ENCODE peak calls at places on chromosomes 2 and 18, in five cellular contexts. One of them, this sample, is unnamed. For H3K4me1 and H3K9me3, the result is how much of the 10 kb centered on the place peaks cover.

GRCh38 chr2:72972744-72973535 is 55.6 kb downstream of the EMX1 start:
- DNase-seq in testis: no peak
- DNase-seq in right lobe of liver: no peak
- DNase-seq in adrenal gland: no peak
- DNase-seq in transverse colon: no peak
- DNase-seq in this sample: no peak

GRCh38 chr2:232111551-232111950 is 150.0 kb downstream of the DIS3L2 start:
- DNase-seq in testis: no peak
- DNase-seq in right lobe of liver: no peak
- DNase-seq in adrenal gland: no peak
- DNase-seq in transverse colon: no peak
- DNase-seq in this sample: no peak

GRCh38 chr2:233354971-233355574 is 779 bp downstream of the DGKD start:
- DNase-seq in testis: peak
- DNase-seq in right lobe of liver: peak
- DNase-seq in adrenal gland: peak
- DNase-seq in transverse colon: peak
- DNase-seq in this sample: no peak

GRCh38 chr2:203025592-203025991 is 10.9 kb downstream of the NBEAL1 start:
- DNase-seq in testis: no peak
- DNase-seq in right lobe of liver: no peak
- DNase-seq in adrenal gland: no peak
- DNase-seq in transverse colon: no peak
- DNase-seq in this sample: no peak

GRCh38 chr2:7449287-7449686 is 532.1 kb downstream of the RNF144A start:
- DNase-seq in testis: no peak
- DNase-seq in right lobe of liver: no peak
- DNase-seq in adrenal gland: no peak
- DNase-seq in transverse colon: no peak
- DNase-seq in this sample: no peak

GRCh38 chr2:109558076-109558882 is 55.5 kb downstream of the SEPTIN10 start:
- DNase-seq in testis: no peak
- DNase-seq in right lobe of liver: no peak
- DNase-seq in adrenal gland: no peak
- DNase-seq in transverse colon: peak
- DNase-seq in this sample: peak

GRCh38 chr18:36298113-36298701 is 694 bp downstream of the FHOD3 start:
- DNase-seq in testis: no peak
- DNase-seq in right lobe of liver: no peak
- DNase-seq in adrenal gland: no peak
- DNase-seq in transverse colon: no peak
- DNase-seq in this sample: no peak

GRCh38 chr2:54675738-54676137 is 47.7 kb upstream of the EML6 start:
- DNase-seq in testis: no peak
- DNase-seq in right lobe of liver: no peak
- DNase-seq in adrenal gland: peak
- DNase-seq in transverse colon: no peak
- DNase-seq in this sample: no peak

GRCh38 chr2:58796239-58796638 is 555.1 kb upstream of the FANCL start:
- DNase-seq in testis: no peak
- DNase-seq in right lobe of liver: no peak
- DNase-seq in adrenal gland: no peak
- DNase-seq in transverse colon: no peak
- DNase-seq in this sample: no peak

GRCh38 chr2:16211341-16211740 is 271.0 kb downstream of the MYCN start:
- DNase-seq in testis: no peak
- DNase-seq in right lobe of liver: no peak
- DNase-seq in adrenal gland: no peak
- DNase-seq in transverse colon: no peak
- DNase-seq in this sample: no peak

GRCh38 chr2:85604568-85605339 is 2.3 kb upstream of the TMEM150A start:
- DNase-seq in testis: no peak
- DNase-seq in right lobe of liver: no peak
- DNase-seq in adrenal gland: no peak
- DNase-seq in transverse colon: no peak
- DNase-seq in this sample: no peak

GRCh38 chr2:236054125-236054524 is 114.1 kb downstream of the GBX2 start:
- DNase-seq in testis: no peak
- DNase-seq in right lobe of liver: no peak
- DNase-seq in adrenal gland: no peak
- DNase-seq in transverse colon: no peak
- DNase-seq in this sample: no peak

GRCh38 chr2:118050386-118050785 is 36.5 kb upstream of the CCDC93 start:
- DNase-seq in testis: no peak
- DNase-seq in right lobe of liver: no peak
- DNase-seq in adrenal gland: no peak
- DNase-seq in transverse colon: no peak
- DNase-seq in this sample: no peak

GRCh38 chr2:60553992-60554648 is 666 bp upstream of the BCL11A start:
- DNase-seq in testis: no peak
- DNase-seq in right lobe of liver: peak
- DNase-seq in adrenal gland: no peak
- DNase-seq in transverse colon: peak
- DNase-seq in this sample: no peak

GRCh38 chr2:8125741-8126691 is 555.8 kb upstream of the ID2 start:
- DNase-seq in testis: peak
- DNase-seq in right lobe of liver: peak
- DNase-seq in adrenal gland: peak
- DNase-seq in transverse colon: no peak
- DNase-seq in this sample: no peak

GRCh38 chr2:62934501-62934900 is 116.1 kb upstream of the OTX1 start:
- DNase-seq in testis: no peak
- DNase-seq in right lobe of liver: no peak
- DNase-seq in adrenal gland: no peak
- DNase-seq in transverse colon: no peak
- DNase-seq in this sample: no peak

GRCh38 chr2:136411946-136412345 is 294.0 kb upstream of the CXCR4 start:
- DNase-seq in testis: no peak
- DNase-seq in right lobe of liver: no peak
- DNase-seq in adrenal gland: no peak
- DNase-seq in transverse colon: no peak
- DNase-seq in this sample: no peak

GRCh38 chr2:240289701-240290431 is 145.6 kb upstream of the GPC1 start:
- DNase-seq in testis: no peak
- DNase-seq in right lobe of liver: no peak
- DNase-seq in adrenal gland: no peak
- DNase-seq in transverse colon: no peak
- DNase-seq in this sample: no peak

GRCh38 chr2:15984367-15985255 is 44.3 kb downstream of the MYCN start:
- DNase-seq in testis: peak
- DNase-seq in right lobe of liver: no peak
- DNase-seq in adrenal gland: no peak
- DNase-seq in transverse colon: no peak
- DNase-seq in this sample: no peak

GRCh38 chr18:58140366-58141325 is 96.6 kb downstream of the NEDD4L start:
- DNase-seq in testis: peak
- DNase-seq in right lobe of liver: no peak
- DNase-seq in adrenal gland: peak
- DNase-seq in transverse colon: no peak
- DNase-seq in this sample: no peak

GRCh38 chr2:196213252-196213651 is 41.9 kb upstream of the STK17B start:
- DNase-seq in testis: no peak
- DNase-seq in right lobe of liver: no peak
- DNase-seq in adrenal gland: no peak
- DNase-seq in transverse colon: no peak
- DNase-seq in this sample: no peak

GRCh38 chr2:160075171-160075570 is 12.8 kb upstream of the PLA2R1 start:
- DNase-seq in testis: no peak
- DNase-seq in right lobe of liver: no peak
- DNase-seq in adrenal gland: no peak
- DNase-seq in transverse colon: no peak
- DNase-seq in this sample: no peak

GRCh38 chr2:1804251-1804855 is 60.0 kb upstream of the PXDN start:
- DNase-seq in testis: no peak
- DNase-seq in right lobe of liver: no peak
- DNase-seq in adrenal gland: no peak
- DNase-seq in transverse colon: no peak
- DNase-seq in this sample: no peak

GRCh38 chr2:218209078-218209477 is 7.9 kb upstream of the ARPC2 start:
- DNase-seq in testis: no peak
- DNase-seq in right lobe of liver: no peak
- DNase-seq in adrenal gland: no peak
- DNase-seq in transverse colon: no peak
- DNase-seq in this sample: no peak

GRCh38 chr2:10903861-10904210 is 7.9 kb upstream of the KCNF1 start:
- DNase-seq in testis: no peak
- DNase-seq in right lobe of liver: no peak
- DNase-seq in adrenal gland: no peak
- DNase-seq in transverse colon: no peak
- DNase-seq in this sample: no peak

GRCh38 chr2:108365656-108366055 is 12.1 kb upstream of the SULT1C4 start:
- DNase-seq in testis: no peak
- DNase-seq in right lobe of liver: no peak
- DNase-seq in adrenal gland: no peak
- DNase-seq in transverse colon: no peak
- DNase-seq in this sample: no peak
- H3K4me1 ChIP-seq in testis: under half
- H3K4me1 ChIP-seq in right lobe of liver: under half
- H3K4me1 ChIP-seq in adrenal gland: under half
- H3K4me1 ChIP-seq in transverse colon: under half
- H3K4me1 ChIP-seq in this sample: under half

GRCh38 chr2:96147593-96148201 is 2.5 kb upstream of the DUSP2 start:
- DNase-seq in testis: no peak
- DNase-seq in right lobe of liver: no peak
- DNase-seq in adrenal gland: no peak
- DNase-seq in transverse colon: peak
- DNase-seq in this sample: no peak

GRCh38 chr2:96145028-96145939 is at the start of gene DUSP2:
- DNase-seq in testis: peak
- DNase-seq in right lobe of liver: peak
- DNase-seq in adrenal gland: peak
- DNase-seq in transverse colon: peak
- DNase-seq in this sample: peak

GRCh38 chr2:96144481-96145027 is 686 bp downstream of the DUSP2 start:
- DNase-seq in testis: no peak
- DNase-seq in right lobe of liver: peak
- DNase-seq in adrenal gland: no peak
- DNase-seq in transverse colon: peak
- DNase-seq in this sample: no peak

GRCh38 chr2:96146881-96147592 is 1.8 kb upstream of the DUSP2 start:
- DNase-seq in testis: no peak
- DNase-seq in right lobe of liver: peak
- DNase-seq in adrenal gland: peak
- DNase-seq in transverse colon: peak
- DNase-seq in this sample: peak

GRCh38 chr2:96146151-96146880 is 1.1 kb upstream of the DUSP2 start:
- DNase-seq in testis: peak
- DNase-seq in right lobe of liver: peak
- DNase-seq in adrenal gland: peak
- DNase-seq in transverse colon: peak
- DNase-seq in this sample: no peak
- TF ChIP-seq POLR2A in testis: no peak
- TF ChIP-seq POLR2A in right lobe of liver: peak
- TF ChIP-seq POLR2A in adrenal gland: no peak
- TF ChIP-seq POLR2A in transverse colon: no peak
- TF ChIP-seq POLR2A in this sample: no peak

DNA sequence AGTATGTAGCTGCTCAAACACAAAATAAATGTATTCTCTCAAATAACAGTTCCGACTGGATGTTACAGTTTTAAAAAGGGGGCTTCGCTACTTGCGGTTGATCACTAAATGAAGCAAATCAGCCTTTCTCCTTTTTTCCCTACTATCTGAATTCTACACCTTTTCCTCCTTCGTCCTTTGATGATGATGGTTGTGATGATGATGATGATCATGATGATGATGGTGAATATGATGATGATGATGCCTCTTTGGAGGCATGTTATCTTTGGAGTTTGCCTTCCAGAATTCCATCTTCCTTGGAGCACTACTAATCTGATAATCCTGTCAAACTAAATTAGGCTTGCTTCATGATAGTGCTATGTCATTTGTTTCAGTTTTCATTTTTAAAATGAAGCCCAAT is 1073.3 kb downstream of the SOCS6 start:
- DNase-seq in testis: no peak
- DNase-seq in right lobe of liver: no peak
- DNase-seq in adrenal gland: no peak
- DNase-seq in transverse colon: no peak
- DNase-seq in this sample: no peak
- H3K9me3 ChIP-seq in testis: under half
- H3K9me3 ChIP-seq in right lobe of liver: under half
- H3K9me3 ChIP-seq in adrenal gland: under half
- H3K9me3 ChIP-seq in transverse colon: under half
- H3K9me3 ChIP-seq in this sample: under half

DNA sequence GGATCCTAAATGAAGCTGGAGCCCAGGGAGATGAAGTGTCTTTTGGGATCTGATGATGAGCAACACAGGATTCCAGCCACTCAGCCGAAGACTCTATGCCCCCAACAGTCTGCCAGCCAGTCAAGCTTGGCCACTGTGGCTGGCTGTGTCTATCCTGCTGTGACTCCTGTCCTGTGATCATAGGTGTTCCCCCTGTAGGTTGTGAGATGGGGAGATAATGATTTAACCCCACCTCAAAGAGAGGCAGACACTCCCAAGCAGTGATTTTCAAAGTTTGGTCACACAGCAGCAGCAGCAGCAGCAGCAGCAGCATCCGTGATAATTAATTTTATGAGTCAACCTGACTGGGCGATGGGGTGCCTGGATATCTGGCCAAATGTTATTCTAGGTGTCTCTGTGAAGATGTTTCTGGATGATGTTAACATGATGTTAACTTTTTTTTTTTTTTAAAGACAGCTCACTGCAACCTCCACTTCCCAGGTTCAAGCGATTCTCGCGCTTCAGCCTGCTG is 21.4 kb upstream of the RHOB start:
- DNase-seq in testis: no peak
- DNase-seq in right lobe of liver: no peak
- DNase-seq in adrenal gland: no peak
- DNase-seq in transverse colon: peak
- DNase-seq in this sample: no peak
- H3K4me1 ChIP-seq in testis: under half
- H3K4me1 ChIP-seq in right lobe of liver: under half
- H3K4me1 ChIP-seq in adrenal gland: under half
- H3K4me1 ChIP-seq in transverse colon: half or more
- H3K4me1 ChIP-seq in this sample: under half

DNA sequence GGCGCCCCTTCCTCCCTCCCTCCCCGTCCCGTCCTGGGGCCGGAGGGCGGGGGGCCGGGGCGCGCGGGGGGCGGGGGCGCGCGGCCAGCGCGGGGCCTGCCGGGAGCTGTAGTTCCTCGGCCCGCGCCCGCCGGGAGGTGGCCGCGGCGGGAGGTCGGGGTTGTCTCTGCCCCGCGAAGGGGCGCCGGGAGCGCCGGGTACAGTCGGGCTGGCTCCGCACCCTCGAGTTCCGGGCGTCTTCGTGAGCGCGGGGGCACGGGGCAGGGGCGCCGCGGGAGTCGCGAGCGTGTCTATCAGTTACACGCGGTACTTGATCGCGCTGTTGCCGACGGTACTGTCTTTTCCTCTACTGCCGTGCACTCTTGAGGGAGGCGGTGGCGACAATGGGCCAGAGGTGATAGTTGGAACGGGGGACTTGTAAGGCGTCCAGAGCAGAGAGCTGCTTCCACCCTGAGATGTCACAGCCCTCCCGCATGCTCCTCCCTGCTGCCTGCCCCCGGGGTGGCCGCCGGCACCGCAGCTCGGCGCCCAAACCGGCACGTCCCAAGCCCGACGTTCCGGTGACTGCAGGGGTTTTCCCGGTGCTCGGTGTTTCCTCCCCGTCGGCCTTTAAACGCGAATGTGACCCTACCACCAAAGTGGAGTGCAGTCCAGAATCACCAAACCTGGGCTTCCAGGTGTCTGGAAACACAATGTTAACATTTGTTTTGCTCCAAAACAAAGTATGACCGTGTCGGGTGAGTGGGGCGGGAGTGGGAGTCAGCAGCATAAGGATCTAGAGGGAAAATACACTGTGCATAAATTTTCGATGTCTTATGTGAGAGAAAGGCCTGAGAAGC is at the start of gene PRKD3:
- DNase-seq in testis: peak
- DNase-seq in right lobe of liver: peak
- DNase-seq in adrenal gland: peak
- DNase-seq in transverse colon: peak
- DNase-seq in this sample: peak
- TF ChIP-seq POLR2A in testis: peak
- TF ChIP-seq POLR2A in right lobe of liver: peak
- TF ChIP-seq POLR2A in adrenal gland: peak
- TF ChIP-seq POLR2A in transverse colon: peak
- TF ChIP-seq POLR2A in this sample: peak

This sample was measured in uterus.